ENCODE peak calls at places on chromosomes 5 and 9, in eight cellular contexts. Z is CD8-positive, alpha-beta T cell; N is body of pancreas; K is Right ventricle myocardium superior; A is naive thymus-derived CD4-positive, alpha-beta T cell; H is effector memory CD8-positive, alpha-beta T cell; S is glutamatergic neuron; Y is DMS153. I is an unnamed sample.

GRCh38 chr9:88741335-88741734 is 206.4 kb downstream of the NXNL2 start:
- DNase-seq in H (no peak), N (no peak), Y (no peak), A (no peak), K (no peak), S (no peak), Z (no peak), I (no peak)

GRCh38 chr5:58771750-58772149 is 188.9 kb downstream of the RAB3C start:
- DNase-seq in K (no peak), S (no peak), H (no peak), N (no peak), A (no peak), Z (no peak), Y (no peak), I (no peak)

GRCh38 chr5:165328856-165329255 is 1823.4 kb downstream of the MAT2B start:
- DNase-seq in K (no peak), N (no peak), Z (no peak), A (no peak), Y (no peak), S (no peak), H (no peak), I (no peak)

GRCh38 chr9:96399335-96399633 is 15.8 kb upstream of the SLC35D2 start:
- DNase-seq in H (no peak), Y (no peak), N (no peak), K (no peak), A (no peak), Z (no peak), S (no peak), I (no peak)

GRCh38 chr5:142012186-142012785 is 541 bp downstream of the GNPDA1 start:
- DNase-seq in K (peak), N (peak), S (peak), Y (no peak), Z (peak), H (no peak), A (peak), I (peak)

GRCh38 chr9:16681659-16681990 is 188.8 kb downstream of the BNC2 start:
- DNase-seq in S (no peak), N (no peak), K (no peak), H (no peak), Y (no peak), A (no peak), Z (no peak), I (no peak)

GRCh38 chr9:134403682-134404301 is 77.5 kb downstream of the RXRA start:
- DNase-seq in H (peak), A (peak), Y (no peak), S (no peak), K (peak), N (peak), Z (peak), I (no peak)

GRCh38 chr9:1429328-1429727 is 379.2 kb downstream of the DMRT2 start:
- DNase-seq in H (no peak), K (no peak), A (no peak), Y (peak), Z (no peak), N (peak), S (peak), I (peak)

GRCh38 chr5:10556893-10557746 is 6.8 kb upstream of the ANKRD33B start:
- DNase-seq in Z (no peak), A (no peak), Y (no peak), S (no peak), H (no peak), K (no peak), N (no peak), I (no peak)

GRCh38 chr5:117186751-117187150 is 612.1 kb upstream of the SEMA6A start:
- DNase-seq in A (no peak), N (no peak), Z (no peak), K (no peak), H (no peak), Y (no peak), S (no peak), I (no peak)

GRCh38 chr5:113099822-113100221 is 123.2 kb downstream of the DCP2 start:
- DNase-seq in K (no peak), H (no peak), Z (no peak), A (no peak), Y (no peak), S (no peak), N (no peak), I (no peak)

GRCh38 chr5:179271821-179272325 is 73.4 kb downstream of the ADAMTS2 start:
- DNase-seq in Z (no peak), H (no peak), S (no peak), Y (no peak), K (peak), N (peak), A (no peak), I (no peak)

GRCh38 chr5:62284946-62285891 is 20.8 kb upstream of the KIF2A start:
- DNase-seq in A (peak), N (no peak), Z (no peak), H (peak), K (no peak), Y (no peak), S (no peak), I (no peak)

GRCh38 chr5:43182421-43182820 is 9.6 kb upstream of the NIM1K start:
- DNase-seq in H (no peak), A (no peak), K (no peak), Z (no peak), S (no peak), Y (no peak), N (no peak), I (no peak)

GRCh38 chr9:133739408-133740280 is 1.5 kb upstream of the SARDH start:
- DNase-seq in A (no peak), Z (no peak), S (no peak), N (no peak), H (no peak), Y (no peak), K (peak), I (no peak)

GRCh38 chr5:123696948-123697347 is 185.0 kb downstream of the CSNK1G3 start:
- DNase-seq in H (no peak), A (no peak), Y (peak), S (no peak), Z (no peak), N (no peak), K (peak), I (peak)

GRCh38 chr5:168995024-168995423 is 305.9 kb downstream of the SLIT3 start:
- DNase-seq in H (no peak), S (no peak), Y (no peak), Z (no peak), N (no peak), A (no peak), K (no peak), I (no peak)